ENCODE peak calls at places on chromosomes 3 and 15, in six cellular contexts. Z, G, J, M, P and K are unnamed samples.

GRCh38 chr3:126124148-126124868 is 40.4 kb upstream of the SLC41A3 start:
- DNase-seq in G (peak), Z (peak), P (no peak), M (no peak), J (no peak), K (no peak)

GRCh38 chr3:154148541-154148940 is 27.4 kb downstream of the ARHGEF26 start:
- DNase-seq in G (no peak), P (peak), M (no peak), J (no peak), Z (no peak), K (no peak)

GRCh38 chr3:15323063-15323462 is 9.3 kb downstream of the SH3BP5 start:
- DNase-seq in M (no peak), P (no peak), Z (no peak), G (no peak), J (no peak), K (no peak)

GRCh38 chr15:90291679-90292356 is 26.3 kb downstream of the NGRN start:
- DNase-seq in J (no peak), M (no peak), P (peak), G (peak), Z (no peak), K (no peak)

GRCh38 chr3:23806322-23807160 is 786 bp downstream of the UBE2E1 start:
- DNase-seq in P (no peak), M (no peak), J (no peak), Z (peak), G (peak), K (peak)

GRCh38 chr3:11053926-11054503 is 61.5 kb downstream of the SLC6A1 start:
- DNase-seq in Z (no peak), G (no peak), P (no peak), J (no peak), M (no peak), K (no peak)

GRCh38 chr15:59437473-59437776 is 561 bp upstream of the FAM81A start:
- DNase-seq in M (no peak), G (peak), J (no peak), Z (no peak), P (no peak), K (no peak)

GRCh38 chr3:145698749-145699148 is 462.2 kb downstream of the PLOD2 start:
- DNase-seq in Z (no peak), G (no peak), J (no peak), P (no peak), M (no peak), K (no peak)

GRCh38 chr15:66514586-66514985 is 9.5 kb downstream of the ZWILCH start:
- DNase-seq in M (no peak), Z (no peak), J (no peak), G (no peak), P (no peak), K (no peak)

GRCh38 chr15:81411056-81411455 is 37.0 kb upstream of the TMC3 start:
- DNase-seq in M (no peak), J (no peak), P (no peak), Z (no peak), G (no peak), K (no peak)

GRCh38 chr15:87711011-87711410 is 545.5 kb downstream of the NTRK3 start:
- DNase-seq in G (no peak), Z (no peak), M (peak), P (no peak), J (no peak), K (peak)

GRCh38 chr3:66028457-66028856 is 10.3 kb downstream of the MAGI1 start:
- DNase-seq in Z (no peak), G (no peak), P (no peak), M (no peak), J (no peak), K (no peak)

GRCh38 chr3:194206375-194206774 is 70.4 kb downstream of the HES1 start:
- DNase-seq in Z (peak), J (no peak), G (peak), M (peak), P (peak), K (peak)

GRCh38 chr3:88311826-88312225 is 162.1 kb downstream of the C3orf38 start:
- DNase-seq in J (no peak), G (no peak), Z (no peak), P (no peak), M (no peak), K (no peak)
- TF ChIP-seq CTCF in J (no peak), G (no peak), Z (no peak), P (no peak), M (no peak), K (no peak)

GRCh38 chr3:167651820-167652219 is 1.9 kb downstream of the WDR49 start:
- DNase-seq in G (no peak), J (no peak), M (no peak), P (no peak), Z (no peak), K (no peak)
- H3K4me3 ChIP-seq in G (no peak), J (no peak), M (no peak), P (no peak), Z (no peak), K (no peak)

GRCh38 chr3:18988619-18989229 is 159.6 kb upstream of the KCNH8 start:
- DNase-seq in Z (no peak), J (no peak), M (peak), G (no peak), P (no peak), K (peak)
- TF ChIP-seq CTCF in Z (peak), J (no peak), M (peak), G (peak), P (peak), K (no peak)

GRCh38 chr3:18505056-18505455 is 79.9 kb upstream of the SATB1 start:
- DNase-seq in Z (no peak), M (no peak), J (no peak), P (no peak), G (no peak), K (no peak)

GRCh38 chr3:18500322-18500721 is 75.2 kb upstream of the SATB1 start:
- DNase-seq in J (no peak), P (no peak), M (no peak), G (no peak), Z (no peak), K (no peak)

GRCh38 chr3:18501679-18502343 is 76.7 kb upstream of the SATB1 start:
- DNase-seq in Z (no peak), M (no peak), P (peak), J (no peak), G (no peak), K (no peak)

GRCh38 chr3:18494251-18494650 is 69.1 kb upstream of the SATB1 start:
- DNase-seq in J (no peak), Z (no peak), M (no peak), G (no peak), P (no peak), K (no peak)

GRCh38 chr3:18499256-18499655 is 74.1 kb upstream of the SATB1 start:
- DNase-seq in Z (no peak), J (no peak), P (no peak), G (no peak), M (no peak), K (no peak)
- H3K4me3 ChIP-seq in Z (no peak), J (no peak), P (no peak), G (no peak), M (no peak), K (no peak)

GRCh38 chr3:98587654-98588532 is 5.5 kb downstream of the CPOX start:
- DNase-seq in P (no peak), M (no peak), Z (no peak), G (no peak), J (no peak), K (peak)
- TF ChIP-seq CTCF in P (peak), M (peak), Z (no peak), G (no peak), J (peak), K (peak)

GRCh38 chr15:61034793-61035710 is 194.1 kb downstream of the RORA start:
- DNase-seq in G (no peak), P (no peak), J (peak), Z (no peak), M (peak), K (peak)
- H3K4me3 ChIP-seq in G (no peak), P (no peak), J (no peak), Z (peak), M (no peak), K (no peak)

GRCh38 chr15:75682181-75683135 is 30.2 kb downstream of the CSPG4 start:
- DNase-seq in J (no peak), Z (no peak), P (no peak), G (no peak), M (no peak), K (no peak)
- TF ChIP-seq CTCF in J (no peak), Z (no peak), P (no peak), G (no peak), M (no peak), K (no peak)

GRCh38 chr15:71334434-71334833 is 219.2 kb downstream of the THSD4 start:
- DNase-seq in J (no peak), M (no peak), Z (no peak), P (no peak), G (no peak), K (no peak)
- H3K4me3 ChIP-seq in J (no peak), M (no peak), Z (no peak), P (no peak), G (no peak), K (no peak)

DNA sequence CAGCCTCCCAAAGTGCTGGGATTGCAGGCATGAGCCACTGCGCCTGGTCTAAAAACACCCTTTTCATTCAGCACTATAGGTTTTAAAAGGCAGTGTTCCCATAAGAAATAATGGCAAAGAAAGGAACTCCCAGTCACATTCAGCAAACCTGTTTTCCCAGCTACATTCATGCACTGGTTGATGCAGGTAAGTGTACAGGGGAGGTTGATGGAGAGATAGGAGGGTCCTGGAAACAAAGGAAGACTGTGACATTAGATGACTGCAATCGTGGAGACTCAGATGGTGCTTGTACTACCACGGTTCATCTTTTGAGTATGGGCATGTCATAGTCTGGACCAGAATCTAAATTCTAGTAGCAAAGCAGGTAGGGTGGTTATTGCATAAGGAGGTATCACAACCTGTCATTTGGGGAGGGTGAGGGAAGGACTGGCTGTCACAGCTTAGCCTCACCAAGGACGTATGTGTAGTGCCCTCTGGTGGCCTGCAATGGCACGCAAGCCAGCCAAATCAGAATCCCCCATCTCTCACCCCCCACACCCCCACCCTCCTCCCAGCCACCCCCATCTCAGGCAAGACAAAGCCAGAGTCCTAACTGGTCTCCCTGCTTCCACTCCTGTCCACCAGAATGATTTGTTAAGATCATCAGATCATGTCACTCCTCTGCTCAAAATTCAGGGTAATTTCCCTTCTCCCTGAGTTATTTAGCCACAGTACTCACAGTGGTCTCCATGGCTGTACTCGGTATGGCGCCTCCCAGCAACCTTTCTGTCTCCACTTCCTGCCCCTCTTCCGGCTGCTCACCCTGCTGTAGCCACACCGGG is 28.8 kb upstream of the UBL7 start:
- DNase-seq in P (peak), Z (peak), J (no peak), G (peak), M (peak), K (peak)
- TF ChIP-seq CTCF in P (peak), Z (peak), J (peak), G (peak), M (peak), K (peak)

GRCh38 chr3:195892355-195893120 is 15.8 kb downstream of the TNK2 start:
- DNase-seq in G (no peak), M (peak), P (no peak), J (no peak), Z (peak), K (peak)
- H3K4me3 ChIP-seq in G (peak), M (peak), P (no peak), J (peak), Z (peak), K (peak)